ENCODE peak calls at places on chromosomes 11 and 22, in seven cellular contexts. D is stomach, Y is tibial nerve, G is esophagus muscularis mucosa, R is HCT116, V is prostate gland, Q is sigmoid colon. J is an unnamed sample. For H3K4me1, the result is how much of the 10 kb centered on the place peaks cover.

GRCh38 chr22:47795477-47796127 is 1033.2 kb downstream of the TBC1D22A start:
- DNase-seq in D (no peak), Y (no peak), G (peak), R (no peak), V (no peak), Q (no peak), J (no peak)

GRCh38 chr11:130164221-130164570 is 4.6 kb downstream of the ST14 start:
- DNase-seq in D (no peak), Y (no peak), G (no peak), R (no peak), V (no peak), Q (no peak), J (no peak)

GRCh38 chr11:112163875-112164521 is at the start of gene IL18:
- DNase-seq in D (peak), Y (no peak), G (no peak), R (peak), V (no peak), Q (peak), J (no peak)

GRCh38 chr11:73876424-73877300 is at the start of the genes COA4 and PAAF1:
- DNase-seq in D (peak), Y (peak), G (peak), R (peak), V (peak), Q (peak), J (peak)

GRCh38 chr11:32752001-32752400 is 42.5 kb downstream of the CCDC73 start:
- DNase-seq in D (no peak), Y (no peak), G (no peak), R (no peak), V (no peak), Q (no peak), J (no peak)

GRCh38 chr22:46537946-46538815 is 761 bp upstream of the CELSR1 start:
- DNase-seq in D (no peak), Y (no peak), G (no peak), R (no peak), V (no peak), Q (no peak), J (no peak)

GRCh38 chr11:7617032-7617431 is 56.3 kb downstream of the CYB5R2 start:
- DNase-seq in D (no peak), Y (no peak), G (no peak), R (no peak), V (no peak), Q (no peak), J (no peak)

GRCh38 chr11:125871391-125872137 is 15.9 kb upstream of the HYLS1 start:
- DNase-seq in D (peak), Y (no peak), G (no peak), R (peak), V (no peak), Q (no peak), J (no peak)

GRCh38 chr22:27670701-27671412 is 130.7 kb downstream of the MN1 start:
- DNase-seq in D (peak), Y (no peak), G (no peak), R (peak), V (no peak), Q (no peak), J (no peak)

GRCh38 chr11:33732176-33732575 is 4.0 kb downstream of the CD59 start:
- DNase-seq in D (no peak), Y (no peak), G (no peak), R (no peak), V (no peak), Q (no peak), J (no peak)

GRCh38 chr22:45203150-45203974 is 37.3 kb downstream of the KIAA0930 start:
- DNase-seq in D (no peak), Y (no peak), G (no peak), R (no peak), V (no peak), Q (peak), J (no peak)

GRCh38 chr11:62539238-62539925 is 7.2 kb downstream of the AHNAK start:
- DNase-seq in D (peak), Y (no peak), G (no peak), R (no peak), V (no peak), Q (peak), J (no peak)

DNA sequence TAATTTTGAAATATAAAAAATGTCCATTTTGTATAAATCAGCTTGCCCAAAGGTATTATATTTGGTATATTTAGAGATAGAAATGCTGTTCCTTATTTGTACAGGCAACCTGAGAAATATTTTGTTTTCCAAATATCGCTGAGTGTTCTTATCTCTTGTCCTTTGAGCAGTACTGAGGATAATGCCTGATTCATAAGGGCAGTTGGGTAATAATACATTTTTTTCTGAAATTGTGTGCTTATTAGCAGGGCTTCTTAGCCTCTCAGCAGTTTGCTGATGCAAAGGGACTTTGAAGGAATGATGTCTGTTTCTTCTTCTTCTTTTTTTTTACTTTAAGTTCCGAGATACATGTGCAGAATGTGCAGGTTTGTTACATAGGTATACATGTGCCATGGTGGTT is 69.1 kb downstream of the LDLRAD3 start:
- DNase-seq in D (no peak), Y (no peak), G (no peak), R (no peak), V (no peak), Q (no peak), J (no peak)
- H3K4me1 ChIP-seq in D (under half), Y (under half), G (under half), R (under half), V (under half), Q (under half), J (under half)

GRCh38 chr22:32053165-32053755 is 10.2 kb downstream of the SLC5A1 start:
- DNase-seq in D (no peak), Y (no peak), G (no peak), R (no peak), V (no peak), Q (no peak), J (no peak)
- TF ChIP-seq CTCF in D (no peak), Y (no peak), G (no peak), R (no peak), V (no peak), Q (no peak), J (no peak)

DNA sequence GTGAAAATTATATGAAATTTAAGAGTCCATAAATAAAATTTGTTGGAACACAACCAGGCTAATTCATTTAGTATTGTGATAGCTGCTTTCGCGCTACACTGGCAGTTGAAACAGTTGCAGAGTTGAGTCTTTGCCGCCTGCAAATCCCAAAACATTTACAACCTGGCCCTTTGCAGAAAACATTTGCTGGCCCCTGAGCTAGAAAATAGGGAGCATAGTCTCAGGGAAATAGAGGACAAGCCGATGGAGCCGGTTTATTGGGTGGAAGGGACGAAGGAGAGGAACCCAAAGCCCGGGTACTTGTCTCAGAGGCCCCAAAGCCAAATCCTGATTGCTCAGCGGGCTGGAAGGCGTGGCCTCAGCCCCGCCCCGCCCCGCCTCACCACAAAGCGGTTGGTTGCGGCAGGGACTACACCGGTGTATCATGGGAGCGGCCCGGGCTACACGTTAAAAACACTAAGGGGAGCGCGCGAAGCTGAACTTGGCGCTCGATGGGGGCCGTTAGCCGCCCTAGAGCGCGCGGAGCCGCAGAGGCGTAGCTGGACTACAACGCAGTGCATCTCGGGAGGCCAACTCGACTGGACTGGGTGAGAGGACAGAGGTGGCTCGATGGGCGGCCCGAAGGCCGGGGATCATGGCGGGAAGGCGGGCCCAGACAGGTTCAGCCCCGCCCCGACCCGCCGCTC is 347 bp upstream of the SAC3D1 start:
- DNase-seq in D (peak), Y (peak), G (peak), R (peak), V (peak), Q (peak), J (peak)
- TF ChIP-seq POLR2A in D (no peak), Y (peak), G (no peak), R (peak), V (peak), Q (no peak), J (peak)

GRCh38 chr11:66646875-66647274 is 8.4 kb downstream of the RBM4 start:
- DNase-seq in D (no peak), Y (no peak), G (no peak), R (no peak), V (no peak), Q (no peak), J (no peak)
- H3K4me1 ChIP-seq in D (half or more), Y (under half), G (half or more), R (under half), V (under half), Q (under half), J (under half)